ENCODE peak calls at places on chromosomes 2 and 18, in six cellular contexts. One of them, this sample, is unnamed. For H3K4me1, the result is how much of the 10 kb centered on the place peaks cover.

GRCh38 chr2:2663401-2664036 is 332.4 kb upstream of the MYT1L start:
- DNase-seq in effector memory CD4-positive, alpha-beta T cell: no peak
- DNase-seq in left lung: no peak
- DNase-seq in CD4-positive, CD25-positive, alpha-beta regulatory T cell: no peak
- DNase-seq in IMR-90: peak
- DNase-seq in breast epithelium: no peak
- DNase-seq in this sample: no peak

GRCh38 chr2:132891456-132891855 is 221.5 kb upstream of the LYPD1 start:
- DNase-seq in breast epithelium: no peak
- DNase-seq in effector memory CD4-positive, alpha-beta T cell: no peak
- DNase-seq in CD4-positive, CD25-positive, alpha-beta regulatory T cell: no peak
- DNase-seq in left lung: no peak
- DNase-seq in IMR-90: no peak
- DNase-seq in this sample: no peak

GRCh38 chr2:75424936-75425619 is 135.7 kb downstream of the EVA1A start:
- DNase-seq in CD4-positive, CD25-positive, alpha-beta regulatory T cell: no peak
- DNase-seq in breast epithelium: no peak
- DNase-seq in left lung: no peak
- DNase-seq in effector memory CD4-positive, alpha-beta T cell: no peak
- DNase-seq in IMR-90: peak
- DNase-seq in this sample: no peak

GRCh38 chr2:156455366-156455975 is 19.3 kb downstream of the GPD2 start:
- DNase-seq in left lung: no peak
- DNase-seq in IMR-90: peak
- DNase-seq in effector memory CD4-positive, alpha-beta T cell: no peak
- DNase-seq in breast epithelium: no peak
- DNase-seq in CD4-positive, CD25-positive, alpha-beta regulatory T cell: no peak
- DNase-seq in this sample: no peak

GRCh38 chr2:53768233-53768542 is 584 bp downstream of the CHAC2 start:
- DNase-seq in breast epithelium: no peak
- DNase-seq in left lung: no peak
- DNase-seq in IMR-90: no peak
- DNase-seq in effector memory CD4-positive, alpha-beta T cell: no peak
- DNase-seq in CD4-positive, CD25-positive, alpha-beta regulatory T cell: no peak
- DNase-seq in this sample: no peak

GRCh38 chr2:68115965-68116364 is 41.7 kb upstream of the PNO1 start:
- DNase-seq in CD4-positive, CD25-positive, alpha-beta regulatory T cell: no peak
- DNase-seq in effector memory CD4-positive, alpha-beta T cell: no peak
- DNase-seq in left lung: no peak
- DNase-seq in breast epithelium: no peak
- DNase-seq in IMR-90: no peak
- DNase-seq in this sample: no peak

GRCh38 chr18:33755918-33756590 is 178.0 kb downstream of the ASXL3 start:
- DNase-seq in breast epithelium: no peak
- DNase-seq in IMR-90: peak
- DNase-seq in left lung: no peak
- DNase-seq in CD4-positive, CD25-positive, alpha-beta regulatory T cell: no peak
- DNase-seq in effector memory CD4-positive, alpha-beta T cell: no peak
- DNase-seq in this sample: no peak

GRCh38 chr2:127310980-127311379 is 17.0 kb upstream of the ERCC3 start:
- DNase-seq in IMR-90: no peak
- DNase-seq in left lung: no peak
- DNase-seq in CD4-positive, CD25-positive, alpha-beta regulatory T cell: no peak
- DNase-seq in breast epithelium: no peak
- DNase-seq in effector memory CD4-positive, alpha-beta T cell: no peak
- DNase-seq in this sample: no peak

GRCh38 chr18:9975658-9976057 is 61.8 kb downstream of the VAPA start:
- DNase-seq in CD4-positive, CD25-positive, alpha-beta regulatory T cell: no peak
- DNase-seq in breast epithelium: no peak
- DNase-seq in left lung: no peak
- DNase-seq in effector memory CD4-positive, alpha-beta T cell: no peak
- DNase-seq in IMR-90: no peak
- DNase-seq in this sample: no peak

GRCh38 chr2:158255257-158255656 is 153.6 kb downstream of the UPP2 start:
- DNase-seq in IMR-90: no peak
- DNase-seq in breast epithelium: no peak
- DNase-seq in CD4-positive, CD25-positive, alpha-beta regulatory T cell: no peak
- DNase-seq in left lung: no peak
- DNase-seq in effector memory CD4-positive, alpha-beta T cell: no peak
- DNase-seq in this sample: no peak

GRCh38 chr2:222196159-222196558 is 102.6 kb downstream of the PAX3 start:
- DNase-seq in breast epithelium: no peak
- DNase-seq in IMR-90: no peak
- DNase-seq in CD4-positive, CD25-positive, alpha-beta regulatory T cell: no peak
- DNase-seq in left lung: no peak
- DNase-seq in effector memory CD4-positive, alpha-beta T cell: no peak
- DNase-seq in this sample: no peak

GRCh38 chr2:130985831-130986649 is 107.2 kb downstream of the FAM168B start:
- DNase-seq in CD4-positive, CD25-positive, alpha-beta regulatory T cell: no peak
- DNase-seq in effector memory CD4-positive, alpha-beta T cell: no peak
- DNase-seq in breast epithelium: no peak
- DNase-seq in IMR-90: no peak
- DNase-seq in left lung: no peak
- DNase-seq in this sample: no peak

GRCh38 chr2:10700078-10700803 is 10.5 kb upstream of the NOL10 start:
- DNase-seq in effector memory CD4-positive, alpha-beta T cell: no peak
- DNase-seq in IMR-90: peak
- DNase-seq in breast epithelium: no peak
- DNase-seq in left lung: no peak
- DNase-seq in CD4-positive, CD25-positive, alpha-beta regulatory T cell: no peak
- DNase-seq in this sample: no peak

GRCh38 chr2:64400103-64400728 is 53.7 kb upstream of the LGALSL start:
- DNase-seq in breast epithelium: no peak
- DNase-seq in CD4-positive, CD25-positive, alpha-beta regulatory T cell: no peak
- DNase-seq in left lung: no peak
- DNase-seq in IMR-90: no peak
- DNase-seq in effector memory CD4-positive, alpha-beta T cell: no peak
- DNase-seq in this sample: no peak

GRCh38 chr2:190468814-190469569 is 60.8 kb downstream of the MFSD6 start:
- DNase-seq in IMR-90: peak
- DNase-seq in CD4-positive, CD25-positive, alpha-beta regulatory T cell: no peak
- DNase-seq in effector memory CD4-positive, alpha-beta T cell: no peak
- DNase-seq in left lung: peak
- DNase-seq in breast epithelium: peak
- DNase-seq in this sample: peak

GRCh38 chr2:190467575-190468083 is 59.5 kb downstream of the MFSD6 start:
- DNase-seq in breast epithelium: no peak
- DNase-seq in left lung: no peak
- DNase-seq in CD4-positive, CD25-positive, alpha-beta regulatory T cell: no peak
- DNase-seq in effector memory CD4-positive, alpha-beta T cell: no peak
- DNase-seq in IMR-90: peak
- DNase-seq in this sample: peak

GRCh38 chr2:190462611-190463010 is 54.5 kb downstream of the MFSD6 start:
- DNase-seq in CD4-positive, CD25-positive, alpha-beta regulatory T cell: no peak
- DNase-seq in IMR-90: no peak
- DNase-seq in left lung: no peak
- DNase-seq in effector memory CD4-positive, alpha-beta T cell: no peak
- DNase-seq in breast epithelium: no peak
- DNase-seq in this sample: no peak

GRCh38 chr2:190466819-190467444 is 58.8 kb downstream of the MFSD6 start:
- DNase-seq in left lung: no peak
- DNase-seq in IMR-90: peak
- DNase-seq in breast epithelium: no peak
- DNase-seq in effector memory CD4-positive, alpha-beta T cell: no peak
- DNase-seq in CD4-positive, CD25-positive, alpha-beta regulatory T cell: no peak
- DNase-seq in this sample: no peak

GRCh38 chr2:190465060-190465459 is 56.9 kb downstream of the MFSD6 start:
- DNase-seq in left lung: no peak
- DNase-seq in CD4-positive, CD25-positive, alpha-beta regulatory T cell: no peak
- DNase-seq in effector memory CD4-positive, alpha-beta T cell: no peak
- DNase-seq in IMR-90: no peak
- DNase-seq in breast epithelium: no peak
- DNase-seq in this sample: no peak
- H3K4me1 ChIP-seq in left lung: under half
- H3K4me1 ChIP-seq in CD4-positive, CD25-positive, alpha-beta regulatory T cell: under half
- H3K4me1 ChIP-seq in effector memory CD4-positive, alpha-beta T cell: under half
- H3K4me1 ChIP-seq in IMR-90: under half
- H3K4me1 ChIP-seq in breast epithelium: under half
- H3K4me1 ChIP-seq in this sample: under half

GRCh38 chr2:96131818-96132745 is 6.2 kb downstream of the ASTL start:
- DNase-seq in breast epithelium: no peak
- DNase-seq in left lung: no peak
- DNase-seq in effector memory CD4-positive, alpha-beta T cell: no peak
- DNase-seq in IMR-90: no peak
- DNase-seq in CD4-positive, CD25-positive, alpha-beta regulatory T cell: no peak
- DNase-seq in this sample: no peak

GRCh38 chr2:96135171-96135570 is 3.1 kb downstream of the ASTL start:
- DNase-seq in left lung: no peak
- DNase-seq in effector memory CD4-positive, alpha-beta T cell: no peak
- DNase-seq in breast epithelium: no peak
- DNase-seq in IMR-90: no peak
- DNase-seq in CD4-positive, CD25-positive, alpha-beta regulatory T cell: no peak
- DNase-seq in this sample: no peak

GRCh38 chr2:96134421-96134820 is 3.9 kb downstream of the ASTL start:
- DNase-seq in IMR-90: no peak
- DNase-seq in breast epithelium: no peak
- DNase-seq in left lung: no peak
- DNase-seq in effector memory CD4-positive, alpha-beta T cell: no peak
- DNase-seq in CD4-positive, CD25-positive, alpha-beta regulatory T cell: no peak
- DNase-seq in this sample: no peak

GRCh38 chr2:96129528-96130120 is 8.7 kb downstream of the ASTL start:
- DNase-seq in IMR-90: peak
- DNase-seq in CD4-positive, CD25-positive, alpha-beta regulatory T cell: no peak
- DNase-seq in left lung: no peak
- DNase-seq in effector memory CD4-positive, alpha-beta T cell: no peak
- DNase-seq in breast epithelium: no peak
- DNase-seq in this sample: no peak

DNA sequence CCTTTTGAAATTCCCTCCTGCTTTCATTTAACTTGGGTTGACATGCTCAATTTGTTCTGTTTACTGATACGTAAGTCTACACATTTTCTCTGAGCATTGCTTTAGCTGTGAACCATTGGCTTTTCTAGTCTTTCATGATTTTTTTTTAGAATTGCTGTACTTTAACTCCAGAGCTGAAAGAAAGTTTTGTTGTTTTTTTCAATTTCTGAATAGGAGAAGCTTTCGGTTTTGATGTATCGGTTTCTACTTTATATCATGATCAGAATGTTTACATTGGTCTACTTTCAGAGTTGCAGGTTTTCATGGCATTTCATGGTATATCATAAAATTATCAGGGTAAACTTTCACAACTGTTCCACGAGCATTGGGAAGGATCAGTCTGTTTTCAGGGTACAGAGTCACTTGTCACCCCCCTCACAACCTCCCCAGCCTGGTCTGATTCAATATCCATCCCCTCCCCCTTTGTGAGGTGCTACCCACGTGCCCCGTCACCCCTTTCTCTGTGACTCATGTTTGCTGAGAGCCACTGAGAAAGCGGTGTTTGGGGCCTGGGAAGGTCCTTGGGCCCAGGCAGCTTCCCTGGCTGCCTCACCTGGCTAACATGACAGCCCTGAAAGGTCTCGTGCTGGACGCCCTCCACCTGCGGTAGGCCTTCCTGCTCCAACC is 7.0 kb downstream of the ASTL start:
- DNase-seq in CD4-positive, CD25-positive, alpha-beta regulatory T cell: no peak
- DNase-seq in left lung: no peak
- DNase-seq in breast epithelium: no peak
- DNase-seq in effector memory CD4-positive, alpha-beta T cell: no peak
- DNase-seq in IMR-90: no peak
- DNase-seq in this sample: no peak
- H3K4me3 ChIP-seq in CD4-positive, CD25-positive, alpha-beta regulatory T cell: no peak
- H3K4me3 ChIP-seq in left lung: no peak
- H3K4me3 ChIP-seq in breast epithelium: no peak
- H3K4me3 ChIP-seq in effector memory CD4-positive, alpha-beta T cell: no peak
- H3K4me3 ChIP-seq in IMR-90: no peak
- H3K4me3 ChIP-seq in this sample: no peak

DNA sequence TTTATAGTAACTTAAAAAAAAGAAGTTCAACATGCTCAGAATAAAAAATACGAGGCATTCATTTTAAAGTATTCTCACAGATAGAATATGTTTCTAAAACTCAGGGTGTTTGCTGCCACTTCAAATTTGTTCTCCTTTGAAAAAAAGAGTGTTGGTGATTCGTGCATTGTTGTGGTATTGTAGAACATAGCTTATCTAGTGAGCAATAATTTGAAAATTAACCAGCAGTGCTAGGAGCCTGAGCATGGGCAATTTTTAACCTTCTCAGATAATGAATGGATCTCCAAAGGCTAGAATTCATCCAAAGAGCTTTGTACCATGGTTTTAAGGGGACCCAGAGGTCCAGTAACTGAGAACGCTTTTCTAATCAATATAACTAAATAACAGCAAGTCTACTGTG is 3.7 kb downstream of the CYRIA start:
- DNase-seq in breast epithelium: no peak
- DNase-seq in left lung: no peak
- DNase-seq in effector memory CD4-positive, alpha-beta T cell: no peak
- DNase-seq in IMR-90: no peak
- DNase-seq in CD4-positive, CD25-positive, alpha-beta regulatory T cell: no peak
- DNase-seq in this sample: no peak
- H3K27ac ChIP-seq in breast epithelium: no peak
- H3K27ac ChIP-seq in left lung: no peak
- H3K27ac ChIP-seq in effector memory CD4-positive, alpha-beta T cell: no peak
- H3K27ac ChIP-seq in IMR-90: no peak
- H3K27ac ChIP-seq in CD4-positive, CD25-positive, alpha-beta regulatory T cell: no peak
- H3K27ac ChIP-seq in this sample: no peak

GRCh38 chr2:134246154-134246874 is 7.6 kb upstream of the MGAT5 start:
- DNase-seq in breast epithelium: no peak
- DNase-seq in CD4-positive, CD25-positive, alpha-beta regulatory T cell: no peak
- DNase-seq in effector memory CD4-positive, alpha-beta T cell: no peak
- DNase-seq in IMR-90: no peak
- DNase-seq in left lung: no peak
- DNase-seq in this sample: no peak

GRCh38 chr2:134247679-134248078 is 6.2 kb upstream of the MGAT5 start:
- DNase-seq in breast epithelium: no peak
- DNase-seq in effector memory CD4-positive, alpha-beta T cell: no peak
- DNase-seq in IMR-90: no peak
- DNase-seq in left lung: no peak
- DNase-seq in CD4-positive, CD25-positive, alpha-beta regulatory T cell: no peak
- DNase-seq in this sample: no peak

GRCh38 chr2:134244587-134244986 is 9.3 kb upstream of the MGAT5 start:
- DNase-seq in breast epithelium: no peak
- DNase-seq in CD4-positive, CD25-positive, alpha-beta regulatory T cell: peak
- DNase-seq in effector memory CD4-positive, alpha-beta T cell: no peak
- DNase-seq in left lung: no peak
- DNase-seq in IMR-90: no peak
- DNase-seq in this sample: no peak

GRCh38 chr2:134244091-134244490 is 9.8 kb upstream of the MGAT5 start:
- DNase-seq in breast epithelium: no peak
- DNase-seq in effector memory CD4-positive, alpha-beta T cell: no peak
- DNase-seq in left lung: no peak
- DNase-seq in IMR-90: peak
- DNase-seq in CD4-positive, CD25-positive, alpha-beta regulatory T cell: no peak
- DNase-seq in this sample: no peak

DNA sequence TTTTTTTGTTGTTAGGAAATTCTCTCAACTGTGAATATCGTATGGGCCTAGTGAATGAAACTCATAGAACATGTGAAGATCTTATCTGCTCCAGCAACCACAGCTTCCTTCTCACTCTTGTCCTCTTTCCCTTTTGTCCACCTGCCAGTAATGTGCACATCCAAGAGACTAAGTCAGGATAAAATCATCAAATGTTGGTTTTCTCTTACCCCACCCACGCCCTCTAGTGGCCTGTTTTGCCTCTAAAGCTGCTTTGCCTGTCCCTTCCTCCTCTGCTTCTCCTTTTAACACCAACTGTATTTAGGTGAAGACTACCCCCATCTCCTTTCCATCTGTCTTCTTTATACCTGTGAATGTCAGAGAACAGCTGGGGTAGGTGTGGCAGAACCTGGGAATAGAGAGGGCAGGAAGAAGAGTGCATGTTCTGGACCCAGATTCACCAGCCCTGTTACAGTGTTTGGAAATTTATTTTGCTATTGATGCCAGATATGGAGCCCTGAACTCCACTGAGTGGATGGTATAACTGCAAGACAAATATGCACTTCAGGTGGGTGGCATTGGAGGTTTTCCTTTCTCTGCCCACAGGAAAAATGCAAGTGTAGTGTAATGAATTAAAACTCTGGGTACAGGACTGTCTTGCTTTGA is 8.4 kb upstream of the MGAT5 start:
- DNase-seq in left lung: peak
- DNase-seq in IMR-90: peak
- DNase-seq in breast epithelium: peak
- DNase-seq in effector memory CD4-positive, alpha-beta T cell: peak
- DNase-seq in CD4-positive, CD25-positive, alpha-beta regulatory T cell: peak
- DNase-seq in this sample: peak
- H3K4me1 ChIP-seq in left lung: under half
- H3K4me1 ChIP-seq in IMR-90: under half
- H3K4me1 ChIP-seq in breast epithelium: under half
- H3K4me1 ChIP-seq in effector memory CD4-positive, alpha-beta T cell: half or more
- H3K4me1 ChIP-seq in CD4-positive, CD25-positive, alpha-beta regulatory T cell: under half
- H3K4me1 ChIP-seq in this sample: under half